ENCODE peak calls at places on chromosomes 6 and 20, in four cellular contexts. C is stomach, G is GOT3, D is neuronal stem cell. U is an unnamed sample.
A peak's percentile ranks its signal among the peaks of the same experiment; 100 is the strongest.

GRCh38 chr6:158834675-158835385 is 15.7 kb upstream of the EZR start:
- DNase-seq in C (peak; percentile 41), G (no peak), D (no peak), U (no peak)

GRCh38 chr20:51498765-51499540 is 43.6 kb downstream of the NFATC2 start:
- DNase-seq in C (no peak), G (no peak), D (no peak), U (no peak)

GRCh38 chr6:42104807-42105713 is 37.4 kb downstream of the C6orf132 start:
- DNase-seq in C (no peak), G (no peak), D (no peak), U (no peak)

GRCh38 chr20:32474967-32475819 is 109.9 kb downstream of the NOL4L start:
- DNase-seq in C (peak; percentile 90), G (peak; percentile 69), D (peak; percentile 49), U (peak; percentile 95)

GRCh38 chr6:36983538-36983937 is 2.5 kb downstream of the MTCH1 start:
- DNase-seq in C (no peak), G (no peak), D (no peak), U (no peak)

GRCh38 chr6:99002826-99003225 is 55.1 kb upstream of the FBXL4 start:
- DNase-seq in C (no peak), G (no peak), D (no peak), U (no peak)

GRCh38 chr6:25714765-25715164 is 39.8 kb upstream of the SLC17A4 start:
- DNase-seq in C (no peak), G (no peak), D (no peak), U (no peak)

GRCh38 chr20:64206619-64207018 is 42.4 kb downstream of the MYT1 start:
- DNase-seq in C (no peak), G (no peak), D (no peak), U (no peak)

GRCh38 chr6:53647437-53648094 is 18.0 kb downstream of the KLHL31 start:
- DNase-seq in C (no peak), G (no peak), D (no peak), U (no peak)

GRCh38 chr6:28580484-28580883 is 54.8 kb downstream of the GPX5 start:
- DNase-seq in C (no peak), G (no peak), D (no peak), U (no peak)

GRCh38 chr20:4297141-4297826 is 281.9 kb upstream of the RNF24 start:
- DNase-seq in C (no peak), G (no peak), D (no peak), U (peak; percentile 25)

GRCh38 chr20:37235065-37235464 is 26.5 kb downstream of the GHRH start:
- DNase-seq in C (no peak), G (no peak), D (no peak), U (no peak)

GRCh38 chr6:130524552-130524951 is 158.7 kb downstream of the TMEM200A start:
- DNase-seq in C (no peak), G (no peak), D (no peak), U (no peak)

GRCh38 chr6:142474446-142475289 is 172.9 kb downstream of the ADGRG6 start:
- DNase-seq in C (peak; percentile 31), G (no peak), D (peak; percentile 64), U (peak; percentile 36)

GRCh38 chr20:46621492-46621891 is 29.8 kb downstream of the SLC13A3 start:
- DNase-seq in C (no peak), G (no peak), D (no peak), U (no peak)

GRCh38 chr20:7859371-7859802 is 80.9 kb downstream of the HAO1 start:
- DNase-seq in C (no peak), G (no peak), D (peak; percentile 44), U (no peak)

GRCh38 chr20:24699321-24700165 is 230.1 kb downstream of the SYNDIG1 start:
- DNase-seq in C (peak; percentile 11), G (no peak), D (no peak), U (no peak)

GRCh38 chr6:82555801-82556200 is 192.2 kb downstream of the TPBG start:
- DNase-seq in C (no peak), G (no peak), D (no peak), U (no peak)

GRCh38 chr20:39112196-39112743 is 150.1 kb downstream of the DHX35 start:
- DNase-seq in C (peak; percentile 71), G (no peak), D (peak; percentile 66), U (peak; percentile 61)